ENCODE peak calls at places on chromosomes 11 and 22, in six cellular contexts. M is epithelial cell of prostate, W is mesendoderm, I is substantia nigra, C is dorsolateral prefrontal cortex, B is endothelial cell of umbilical vein. H is an unnamed sample.

GRCh38 chr11:69943066-69943465 is 123.8 kb upstream of the FGF3 start:
- DNase-seq in M (no peak), I (no peak), W (peak; percentile 72), B (no peak), C (peak; percentile 36), H (no peak)

GRCh38 chr22:33722817-33723216 is 197.5 kb downstream of the LARGE1 start:
- DNase-seq in C (no peak), B (no peak), M (no peak), I (no peak), W (no peak), H (no peak)

GRCh38 chr11:130737041-130737830 is 179.0 kb downstream of the SNX19 start:
- DNase-seq in B (no peak), M (no peak), I (no peak), C (no peak), W (no peak), H (no peak)

GRCh38 chr22:49962751-49963646 is 2.4 kb downstream of the PIM3 start:
- DNase-seq in W (no peak), C (peak; percentile 47), B (no peak), M (no peak), I (no peak), H (no peak)

GRCh38 chr22:45242778-45243191 is 2.1 kb upstream of the KIAA0930 start:
- DNase-seq in C (no peak), B (peak; percentile 36), M (no peak), I (peak; percentile 66), W (peak; percentile 31), H (no peak)

GRCh38 chr11:62593434-62594044 is 2.2 kb upstream of the TUT1 start:
- DNase-seq in W (peak; percentile 90), I (peak; percentile 69), C (peak; percentile 80), M (peak; percentile 48), B (peak; percentile 73), H (peak; percentile 47)

GRCh38 chr11:68936358-68936636 is 32.6 kb downstream of the IGHMBP2 start:
- DNase-seq in C (no peak), I (no peak), B (no peak), W (no peak), M (no peak), H (no peak)

GRCh38 chr11:59157433-59157832 is 14.5 kb upstream of the DTX4 start:
- DNase-seq in B (no peak), W (no peak), M (no peak), C (no peak), I (no peak), H (no peak)

GRCh38 chr11:94762208-94762607 is 5.9 kb upstream of the AMOTL1 start:
- DNase-seq in I (no peak), M (no peak), B (peak; percentile 47), C (no peak), W (peak; percentile 61), H (peak; percentile 34)

GRCh38 chr11:117823941-117824420 is 563 bp downstream of the FXYD2 start:
- DNase-seq in I (no peak), B (peak; percentile 88), M (no peak), C (no peak), W (no peak), H (no peak)

GRCh38 chr11:95337175-95337957 is 106.4 kb upstream of the SESN3 start:
- DNase-seq in W (peak; percentile 87), M (peak; percentile 86), C (peak; percentile 60), I (peak; percentile 49), B (peak; percentile 53), H (peak; percentile 75)

GRCh38 chr11:111911563-111912401 is at the start of gene CRYAB:
- DNase-seq in C (peak; percentile 94), M (peak; percentile 97), B (no peak), I (peak; percentile 94), W (peak; percentile 62), H (peak; percentile 71)

GRCh38 chr11:66692871-66693331 is 15.2 kb upstream of the RBM4B start:
- DNase-seq in C (no peak), M (no peak), I (no peak), B (no peak), W (no peak), H (no peak)

GRCh38 chr22:46293591-46294260 is 2.9 kb upstream of the GTSE1 start:
- DNase-seq in W (no peak), I (peak; percentile 11), M (no peak), B (no peak), C (peak; percentile 74), H (no peak)

GRCh38 chr11:106047636-106048035 is 25.6 kb upstream of the MSANTD4 start:
- DNase-seq in C (no peak), M (no peak), B (no peak), W (no peak), I (no peak), H (no peak)

GRCh38 chr22:27474711-27475547 is 326.6 kb downstream of the MN1 start:
- DNase-seq in W (peak; percentile 99), M (peak; percentile 99), C (no peak), B (peak; percentile 76), I (no peak), H (peak; percentile 94)

GRCh38 chr11:73147771-73148681 is 5.9 kb upstream of the FCHSD2 start:
- DNase-seq in M (no peak), C (peak; percentile 67), W (no peak), B (peak; percentile 11), I (no peak), H (no peak)
- H3K27ac ChIP-seq in M (no peak overlapping the region), C (no peak overlapping the region), W (no peak overlapping the region), B (no peak overlapping the region), I (no peak overlapping the region), H (peak overlapping the region; percentile 27)

GRCh38 chr22:20884454-20884853 is 25.6 kb downstream of the SNAP29 start:
- DNase-seq in W (peak; percentile 25), M (no peak), C (no peak), I (no peak), B (no peak), H (no peak)
- H3K27ac ChIP-seq in W (no peak overlapping the region), M (no peak overlapping the region), C (no peak overlapping the region), I (no peak overlapping the region), B (no peak overlapping the region), H (no peak overlapping the region)

GRCh38 chr11:203945-204586 is 3.1 kb downstream of the BET1L start:
- DNase-seq in I (no peak), C (peak; percentile 28), W (no peak), M (no peak), B (no peak), H (no peak)

GRCh38 chr11:206002-206384 is 1.2 kb downstream of the BET1L start:
- DNase-seq in I (no peak), M (no peak), C (peak; percentile 18), W (no peak), B (no peak), H (no peak)

GRCh38 chr11:204587-205109 is 2.6 kb downstream of the BET1L start:
- DNase-seq in M (no peak), B (no peak), I (no peak), C (peak; percentile 29), W (no peak), H (no peak)

GRCh38 chr11:206516-207212 is 535 bp downstream of the BET1L start:
- DNase-seq in M (no peak), W (peak; percentile 16), I (no peak), C (peak; percentile 38), B (peak; percentile 37), H (peak; percentile 20)

GRCh38 chr11:205221-206001 is 1.8 kb downstream of the BET1L start:
- DNase-seq in B (no peak), I (no peak), M (no peak), C (peak; percentile 28), W (no peak), H (no peak)
- H3K27ac ChIP-seq in B (no peak overlapping the region), I (no peak overlapping the region), M (no peak overlapping the region), C (no peak overlapping the region), W (no peak overlapping the region), H (peak overlapping the region; percentile 99)

GRCh38 chr11:41003339-41003992 is 456.0 kb downstream of the LRRC4C start:
- DNase-seq in B (no peak), I (no peak), W (no peak), M (no peak), C (no peak), H (no peak)
- H3K27ac ChIP-seq in B (no peak overlapping the region), I (no peak overlapping the region), W (no peak overlapping the region), M (no peak overlapping the region), C (no peak overlapping the region), H (no peak overlapping the region)

GRCh38 chr11:78281511-78281910 is 92.8 kb downstream of the USP35 start:
- DNase-seq in M (no peak), W (no peak), C (no peak), I (no peak), B (no peak), H (no peak)

GRCh38 chr11:78274739-78275138 is 86.0 kb downstream of the USP35 start:
- DNase-seq in B (no peak), M (no peak), W (no peak), I (no peak), C (no peak), H (no peak)

GRCh38 chr11:78282821-78283220 is 94.1 kb downstream of the USP35 start:
- DNase-seq in W (no peak), B (no peak), I (no peak), M (no peak), C (no peak), H (no peak)

GRCh38 chr11:78276311-78276710 is 87.6 kb downstream of the USP35 start:
- DNase-seq in C (no peak), M (no peak), W (no peak), B (no peak), I (no peak), H (no peak)

DNA sequence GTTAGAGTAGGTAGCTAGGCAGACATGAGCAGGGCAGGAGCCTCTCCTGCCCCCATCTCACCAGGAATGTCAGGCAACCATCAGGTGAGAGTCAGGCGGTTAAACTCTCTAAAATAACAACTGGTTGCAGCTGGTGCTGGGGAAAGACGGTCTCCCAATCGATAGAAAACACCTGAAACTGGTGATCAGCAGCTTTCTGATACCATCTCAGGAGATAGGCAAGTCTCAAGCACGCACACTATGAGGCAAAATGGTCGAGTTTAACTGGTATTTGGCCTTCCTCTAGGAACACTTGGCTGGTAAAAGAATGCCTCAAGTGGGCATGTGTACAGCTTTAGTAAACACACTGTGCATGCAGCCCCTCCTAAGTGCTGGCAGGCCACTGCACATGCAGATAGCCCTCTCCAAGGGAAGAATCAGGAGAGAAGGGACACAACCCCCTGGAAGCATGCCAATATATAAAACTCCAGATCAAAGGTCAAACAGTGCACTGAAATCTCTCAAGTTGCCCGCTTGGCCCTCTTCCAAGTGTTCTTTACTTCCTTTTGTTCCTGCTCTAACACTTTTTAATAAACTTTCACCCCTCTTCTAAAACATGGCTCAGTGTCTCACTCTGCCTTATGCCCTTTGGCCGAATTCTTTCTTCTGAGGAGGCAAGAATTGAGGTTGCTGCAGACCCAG is 88.7 kb downstream of the USP35 start:
- DNase-seq in M (no peak), W (no peak), I (no peak), C (no peak), B (peak; percentile 69), H (no peak)
- H3K27ac ChIP-seq in M (no peak overlapping the region), W (no peak overlapping the region), I (peak overlapping the region; percentile 35), C (no peak overlapping the region), B (no peak overlapping the region), H (no peak overlapping the region)

GRCh38 chr22:36856792-36857135 is 4.0 kb upstream of the NCF4 start:
- DNase-seq in I (no peak), C (no peak), B (no peak), M (no peak), W (no peak), H (no peak)
- H3K27ac ChIP-seq in I (no peak overlapping the region), C (no peak overlapping the region), B (no peak overlapping the region), M (no peak overlapping the region), W (no peak overlapping the region), H (no peak overlapping the region)

H was measured in RWPE1.